ENCODE peak calls at places on chromosomes 1 and 21, in eight cellular contexts. X, A, N, K, O, H, S and F are unnamed samples.

GRCh38 chr21:41967708-41968107 is 13.9 kb upstream of the C2CD2 start:
- DNase-seq in X (no peak), A (no peak), N (no peak), K (no peak), O (no peak), H (peak), S (no peak), F (no peak)

GRCh38 chr1:147185442-147185841 is 13.2 kb upstream of the PRKAB2 start:
- DNase-seq in X (no peak), A (no peak), N (no peak), K (no peak), O (no peak), H (no peak), S (no peak), F (no peak)

GRCh38 chr21:42939581-42940413 is 14.4 kb upstream of the ERVH48-1 start:
- DNase-seq in X (no peak), A (peak), N (no peak), K (peak), O (peak), H (peak), S (no peak), F (peak)

GRCh38 chr1:232622378-232622777 is 7.6 kb downstream of the SIPA1L2 start:
- DNase-seq in X (no peak), A (no peak), N (no peak), K (no peak), O (no peak), H (no peak), S (no peak), F (no peak)

GRCh38 chr1:17732475-17732874 is 22.7 kb upstream of the ACTL8 start:
- DNase-seq in X (no peak), A (peak), N (no peak), K (peak), O (peak), H (no peak), S (no peak), F (no peak)

GRCh38 chr1:150009604-150010387 is 730 bp downstream of the OTUD7B start:
- DNase-seq in X (peak), A (peak), N (peak), K (peak), O (peak), H (peak), S (peak), F (peak)

GRCh38 chr21:15441060-15441493 is 288.7 kb upstream of the USP25 start:
- DNase-seq in X (peak), A (no peak), N (no peak), K (no peak), O (no peak), H (no peak), S (no peak), F (no peak)

GRCh38 chr1:63506782-63507181 is 16.2 kb downstream of the ITGB3BP start:
- DNase-seq in X (no peak), A (no peak), N (no peak), K (no peak), O (no peak), H (no peak), S (no peak), F (no peak)

GRCh38 chr1:17826165-17826488 is 71.0 kb downstream of the ACTL8 start:
- DNase-seq in X (peak), A (no peak), N (peak), K (peak), O (no peak), H (no peak), S (peak), F (no peak)

GRCh38 chr1:204997616-204998015 is 45.4 kb upstream of the CNTN2 start:
- DNase-seq in X (no peak), A (no peak), N (no peak), K (no peak), O (no peak), H (no peak), S (no peak), F (no peak)

GRCh38 chr1:105636052-105636451 is 1420.4 kb upstream of the PRMT6 start:
- DNase-seq in X (peak), A (no peak), N (no peak), K (no peak), O (no peak), H (no peak), S (no peak), F (no peak)

GRCh38 chr1:114758251-114758832 is 558 bp upstream of the CSDE1 start:
- DNase-seq in X (no peak), A (peak), N (no peak), K (peak), O (peak), H (no peak), S (no peak), F (no peak)

GRCh38 chr1:75265792-75266191 is 131.6 kb downstream of the LHX8 start:
- DNase-seq in X (peak), A (peak), N (peak), K (peak), O (peak), H (no peak), S (peak), F (no peak)

GRCh38 chr1:20075345-20075744 is 5.4 kb downstream of the PLA2G5 start:
- DNase-seq in X (no peak), A (no peak), N (no peak), K (no peak), O (no peak), H (no peak), S (no peak), F (no peak)

GRCh38 chr1:171142081-171142450 is 43.0 kb upstream of the FMO2 start:
- DNase-seq in X (no peak), A (peak), N (no peak), K (peak), O (no peak), H (peak), S (no peak), F (no peak)

GRCh38 chr21:26469789-26470188 is 103.3 kb downstream of the CYYR1 start:
- DNase-seq in X (no peak), A (peak), N (no peak), K (peak), O (peak), H (no peak), S (no peak), F (no peak)

GRCh38 chr21:44850905-44851657 is 22.4 kb downstream of the PTTG1IP start:
- DNase-seq in X (no peak), A (no peak), N (no peak), K (no peak), O (no peak), H (no peak), S (no peak), F (no peak)

GRCh38 chr1:240973875-240974274 is 361.9 kb upstream of the GREM2 start:
- DNase-seq in X (no peak), A (no peak), N (no peak), K (no peak), O (no peak), H (no peak), S (no peak), F (no peak)

GRCh38 chr1:179175011-179175934 is 54.2 kb downstream of the ABL2 start:
- DNase-seq in X (no peak), A (peak), N (no peak), K (peak), O (peak), H (no peak), S (no peak), F (no peak)